ENCODE peak calls at places on chromosome 9, in four cellular contexts. C is MM.1S, S is A549, P is PC-3. O is an unnamed sample.

GRCh38 chr9:81592890-81593271 is 96.5 kb downstream of the TLE1 start:
- DNase-seq in C (no peak), S (no peak), P (no peak), O (no peak)

GRCh38 chr9:107739601-107740082 is 250.1 kb upstream of the KLF4 start:
- DNase-seq in C (no peak), S (no peak), P (peak; percentile 81), O (no peak)

GRCh38 chr9:76333964-76334363 is 60.3 kb downstream of the RFK start:
- DNase-seq in C (no peak), S (no peak), P (no peak), O (no peak)

GRCh38 chr9:18338042-18338441 is 135.9 kb upstream of the ADAMTSL1 start:
- DNase-seq in C (no peak), S (no peak), P (no peak), O (no peak)

GRCh38 chr9:99681113-99681512 is 140.6 kb upstream of the NR4A3 start:
- DNase-seq in C (no peak), S (no peak), P (no peak), O (no peak)

GRCh38 chr9:36597412-36598178 is 24.9 kb downstream of the MELK start:
- DNase-seq in C (no peak), S (peak; percentile 78), P (peak; percentile 47), O (no peak)

GRCh38 chr9:114719290-114719689 is 37.3 kb upstream of the TEX48 start:
- DNase-seq in C (no peak), S (no peak), P (peak; percentile 62), O (no peak)

GRCh38 chr9:696332-697090 is 145.0 kb upstream of the DMRT1 start:
- DNase-seq in C (no peak), S (peak; percentile 33), P (peak; percentile 70), O (peak; percentile 27)

GRCh38 chr9:86549434-86549833 is 195.2 kb upstream of the TUT7 start:
- DNase-seq in C (no peak), S (no peak), P (no peak), O (no peak)

GRCh38 chr9:94757158-94757557 is 30.7 kb downstream of the AOPEP start:
- DNase-seq in C (no peak), S (no peak), P (no peak), O (no peak)

GRCh38 chr9:69811329-69811989 is 9.2 kb upstream of the CFAP95 start:
- DNase-seq in C (no peak), S (no peak), P (no peak), O (no peak)

GRCh38 chr9:134957165-134957944 is 39.6 kb upstream of the FCN1 start:
- DNase-seq in C (no peak), S (no peak), P (no peak), O (no peak)

GRCh38 chr9:114693248-114693895 is 11.4 kb upstream of the TEX48 start:
- DNase-seq in C (no peak), S (no peak), P (no peak), O (no peak)

GRCh38 chr9:135061441-135061840 is 26.0 kb upstream of the OLFM1 start:
- DNase-seq in C (no peak), S (no peak), P (no peak), O (no peak)

GRCh38 chr9:129145841-129146292 is 32.2 kb downstream of the IER5L start:
- DNase-seq in C (no peak), S (no peak), P (no peak), O (no peak)

GRCh38 chr9:133794006-133794760 is 56.0 kb upstream of the SARDH start:
- DNase-seq in C (no peak), S (no peak), P (no peak), O (no peak)
- TF ChIP-seq CTCF in C (no peak), S (no peak), P (no peak), O (no peak)

DNA sequence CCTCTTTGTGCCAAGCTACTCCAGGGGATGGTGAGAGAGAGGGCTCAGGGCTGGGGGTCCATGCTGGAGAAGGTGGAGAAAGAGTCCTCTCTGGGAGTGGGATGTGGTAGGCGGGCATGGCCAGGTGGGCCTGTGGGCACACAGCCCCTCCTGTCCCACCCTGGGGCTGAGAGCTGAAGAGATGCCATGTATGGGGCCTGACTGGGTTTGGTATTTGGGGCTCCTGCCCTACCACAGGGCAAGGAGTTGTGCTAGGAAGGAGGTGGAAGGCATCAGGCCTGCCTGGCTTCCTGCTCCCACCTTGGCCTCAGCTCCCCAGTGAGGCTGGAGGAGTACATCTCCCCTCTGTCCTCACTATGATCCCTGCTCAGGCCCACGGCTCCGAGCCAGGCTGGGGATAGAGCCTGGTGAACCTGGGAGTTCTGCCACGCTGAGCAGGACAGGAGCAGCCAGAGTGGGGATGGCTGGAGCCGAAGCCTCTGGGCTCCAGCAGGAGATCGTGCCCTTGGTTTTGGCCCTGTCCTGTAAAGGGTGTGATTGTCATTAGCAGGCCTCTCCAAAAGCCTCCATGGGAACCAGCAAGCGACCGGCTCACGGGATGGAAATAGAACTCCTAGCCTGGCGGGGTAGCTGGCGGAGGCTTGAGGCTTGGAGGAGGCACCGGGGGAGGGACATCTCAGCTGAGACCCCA is 75.5 kb downstream of the CACNA1B start:
- DNase-seq in C (no peak), S (no peak), P (no peak), O (no peak)
- TF ChIP-seq CTCF in C (no peak), S (no peak), P (no peak), O (no peak)

GRCh38 chr9:78363221-78363620 is 66.3 kb downstream of the PSAT1 start:
- DNase-seq in C (no peak), S (no peak), P (peak; percentile 47), O (no peak)

GRCh38 chr9:78368236-78368635 is 71.3 kb downstream of the PSAT1 start:
- DNase-seq in C (no peak), S (no peak), P (no peak), O (no peak)

GRCh38 chr9:78366827-78367226 is 69.9 kb downstream of the PSAT1 start:
- DNase-seq in C (no peak), S (no peak), P (no peak), O (no peak)

GRCh38 chr9:78369644-78370219 is 72.8 kb downstream of the PSAT1 start:
- DNase-seq in C (no peak), S (peak; percentile 52), P (peak; percentile 73), O (peak; percentile 50)

DNA sequence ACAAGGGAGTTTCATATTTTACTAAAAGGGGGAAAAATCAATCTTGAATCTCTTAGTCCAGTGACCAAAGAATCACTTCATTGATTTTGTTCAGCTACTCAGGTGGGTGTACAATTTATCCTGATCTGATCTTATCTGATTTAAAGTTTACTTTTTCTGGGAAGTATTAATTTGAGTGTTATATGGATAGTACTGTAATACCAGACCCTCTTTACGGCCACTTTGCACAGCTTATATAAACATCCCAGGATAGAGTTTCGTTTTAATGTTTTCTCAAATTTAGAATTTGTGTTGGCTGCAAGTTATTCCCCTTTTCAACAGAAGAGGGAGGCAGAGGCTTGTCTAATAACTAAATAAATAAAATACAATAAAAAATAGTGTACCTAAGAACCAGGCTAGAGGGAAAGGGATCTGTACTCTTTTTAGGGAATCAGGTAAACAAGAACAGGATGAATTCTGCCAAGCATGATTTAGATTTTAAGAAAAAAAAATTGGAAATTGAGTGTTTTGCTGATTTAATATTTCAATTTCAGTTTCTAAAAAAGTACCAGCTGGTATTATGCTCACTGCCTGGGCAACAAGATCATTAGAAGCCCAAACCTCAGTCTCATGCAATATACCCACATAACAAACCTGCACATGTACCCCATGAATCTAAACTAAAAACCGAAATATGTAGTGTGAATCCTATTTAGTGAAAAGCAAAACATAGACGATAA is 69.2 kb downstream of the PSAT1 start:
- DNase-seq in C (peak; percentile 38), S (no peak), P (peak; percentile 52), O (no peak)
- TF ChIP-seq CTCF in C (peak; percentile 55), S (peak; percentile 69), P (peak; percentile 63), O (peak; percentile 21)

GRCh38 chr9:127973169-127974001 is 7.4 kb downstream of the EEIG1 start:
- DNase-seq in C (no peak), S (no peak), P (no peak), O (no peak)
- TF ChIP-seq CTCF in C (no peak), S (no peak), P (no peak), O (no peak)

GRCh38 chr9:84932915-84933527 is 263.5 kb downstream of the NTRK2 start:
- DNase-seq in C (no peak), S (no peak), P (peak; percentile 1), O (no peak)
- TF ChIP-seq CTCF in C (no peak), S (peak; percentile 6), P (peak; percentile 26), O (no peak)